ENCODE peak calls at places on chromosomes 11 and 22, in four cellular contexts. Z is esophagus squamous epithelium, V is transverse colon, U is right atrium auricular region. P is an unnamed sample.
A peak's percentile ranks its signal among the peaks of the same experiment; 100 is the strongest.

GRCh38 chr11:15793032-15793996 is 563.0 kb downstream of the SOX6 start:
- DNase-seq in Z (no peak), V (no peak), U (no peak), P (no peak)

GRCh38 chr11:16393335-16393734 is 37.0 kb upstream of the SOX6 start:
- DNase-seq in Z (no peak), V (no peak), U (no peak), P (no peak)

GRCh38 chr11:8229299-8230177 is 34.1 kb downstream of the LMO1 start:
- DNase-seq in Z (no peak), V (peak; percentile 68), U (no peak), P (no peak)

GRCh38 chr22:21047035-21047661 is 1.4 kb downstream of the LRRC74B start:
- DNase-seq in Z (no peak), V (no peak), U (no peak), P (no peak)

GRCh38 chr11:110955797-110956196 is 243.6 kb upstream of the ARHGAP20 start:
- DNase-seq in Z (no peak), V (no peak), U (no peak), P (no peak)

GRCh38 chr11:106581399-106581798 is 436.9 kb downstream of the GUCY1A2 start:
- DNase-seq in Z (no peak), V (no peak), U (no peak), P (no peak)

GRCh38 chr11:110513521-110514450 is 84.0 kb downstream of the FDX1 start:
- DNase-seq in Z (no peak), V (no peak), U (no peak), P (no peak)

GRCh38 chr11:76313913-76314740 is 66.8 kb downstream of the THAP12 start:
- DNase-seq in Z (no peak), V (no peak), U (no peak), P (no peak)

GRCh38 chr22:42880815-42881214 is 23.7 kb upstream of the ARFGAP3 start:
- DNase-seq in Z (no peak), V (no peak), U (no peak), P (no peak)
- TF ChIP-seq CTCF in Z (no peak), V (no peak), U (no peak), P (no peak)

GRCh38 chr11:103619480-103619879 is 417.0 kb upstream of the DDI1 start:
- DNase-seq in Z (no peak), V (no peak), U (no peak), P (no peak)
- TF ChIP-seq CTCF in Z (no peak), V (no peak), U (no peak), P (peak; percentile 12)

GRCh38 chr22:38494498-38494897 is 11.6 kb downstream of the DDX17 start:
- DNase-seq in Z (no peak), V (no peak), U (no peak), P (no peak)

GRCh38 chr22:38490915-38491314 is 15.2 kb downstream of the DDX17 start:
- DNase-seq in Z (no peak), V (peak; percentile 73), U (no peak), P (peak; percentile 61)

GRCh38 chr22:38497869-38498268 is 8.2 kb downstream of the DDX17 start:
- DNase-seq in Z (no peak), V (no peak), U (no peak), P (no peak)

GRCh38 chr22:38491707-38492348 is 14.3 kb downstream of the DDX17 start:
- DNase-seq in Z (no peak), V (no peak), U (no peak), P (no peak)

GRCh38 chr22:38494939-38495338 is 11.2 kb downstream of the DDX17 start:
- DNase-seq in Z (no peak), V (no peak), U (no peak), P (no peak)
- TF ChIP-seq CTCF in Z (no peak), V (no peak), U (no peak), P (no peak)

GRCh38 chr11:72685560-72686480 is 11.6 kb upstream of the PDE2A start:
- DNase-seq in Z (no peak), V (peak; percentile 35), U (peak; percentile 69), P (no peak)

GRCh38 chr11:72682238-72682872 is 8.1 kb upstream of the PDE2A start:
- DNase-seq in Z (no peak), V (no peak), U (no peak), P (no peak)

GRCh38 chr11:72686639-72687215 is 12.5 kb upstream of the PDE2A start:
- DNase-seq in Z (no peak), V (no peak), U (no peak), P (no peak)

GRCh38 chr11:72683782-72684200 is 9.6 kb upstream of the PDE2A start:
- DNase-seq in Z (no peak), V (peak; percentile 60), U (peak; percentile 78), P (peak; percentile 63)

GRCh38 chr11:72684236-72684912 is 10.2 kb upstream of the PDE2A start:
- DNase-seq in Z (no peak), V (peak; percentile 58), U (peak; percentile 89), P (no peak)
- TF ChIP-seq CTCF in Z (peak; percentile 27), V (peak; percentile 34), U (peak; percentile 40), P (peak; percentile 44)

DNA sequence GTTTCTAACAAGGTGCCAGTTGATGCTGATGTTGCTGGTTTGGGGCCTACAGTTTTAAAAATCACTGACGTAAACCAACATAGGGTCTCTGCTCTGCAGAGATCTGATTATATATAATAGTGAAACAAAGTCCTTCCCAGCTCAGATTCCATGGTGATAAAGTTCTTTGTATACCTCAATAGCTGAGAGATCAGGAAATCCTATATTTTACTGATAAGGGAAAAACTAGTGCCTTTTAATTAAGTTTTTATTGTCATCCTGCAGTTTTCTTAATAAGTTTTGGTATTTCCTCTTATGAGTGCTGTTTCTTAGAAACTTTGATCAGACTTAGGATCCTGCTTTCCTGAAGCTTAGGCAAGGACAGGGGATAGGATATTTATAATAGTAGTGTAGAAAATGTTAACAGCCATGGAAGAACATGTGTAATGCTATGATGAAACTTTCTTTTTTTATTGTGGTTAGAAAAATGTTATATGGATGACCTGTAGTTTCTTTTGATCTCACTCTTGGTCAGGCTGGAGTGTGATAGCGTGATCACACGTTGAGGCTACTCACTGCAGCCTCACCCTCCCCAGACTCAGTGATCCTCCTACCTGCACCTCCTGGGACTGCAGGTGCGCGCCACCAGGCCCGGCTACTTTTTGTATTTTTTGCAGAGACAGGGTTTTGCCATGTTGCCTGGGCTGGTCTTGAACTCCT is 14.1 kb downstream of the CAPRIN1 start:
- DNase-seq in Z (no peak), V (no peak), U (no peak), P (no peak)
- TF ChIP-seq CTCF in Z (no peak), V (no peak), U (no peak), P (no peak)

GRCh38 chr11:32487270-32487669 is 51.9 kb upstream of the WT1 start:
- DNase-seq in Z (no peak), V (no peak), U (no peak), P (no peak)
- TF ChIP-seq CTCF in Z (no peak), V (no peak), U (no peak), P (no peak)

GRCh38 chr11:10225553-10225952 is 68.5 kb downstream of the SBF2 start:
- DNase-seq in Z (no peak), V (no peak), U (no peak), P (no peak)

GRCh38 chr11:10222399-10222798 is 71.6 kb downstream of the SBF2 start:
- DNase-seq in Z (no peak), V (no peak), U (no peak), P (no peak)

GRCh38 chr11:10221342-10221741 is 72.7 kb downstream of the SBF2 start:
- DNase-seq in Z (no peak), V (no peak), U (no peak), P (no peak)
- TF ChIP-seq CTCF in Z (no peak), V (no peak), U (no peak), P (no peak)

DNA sequence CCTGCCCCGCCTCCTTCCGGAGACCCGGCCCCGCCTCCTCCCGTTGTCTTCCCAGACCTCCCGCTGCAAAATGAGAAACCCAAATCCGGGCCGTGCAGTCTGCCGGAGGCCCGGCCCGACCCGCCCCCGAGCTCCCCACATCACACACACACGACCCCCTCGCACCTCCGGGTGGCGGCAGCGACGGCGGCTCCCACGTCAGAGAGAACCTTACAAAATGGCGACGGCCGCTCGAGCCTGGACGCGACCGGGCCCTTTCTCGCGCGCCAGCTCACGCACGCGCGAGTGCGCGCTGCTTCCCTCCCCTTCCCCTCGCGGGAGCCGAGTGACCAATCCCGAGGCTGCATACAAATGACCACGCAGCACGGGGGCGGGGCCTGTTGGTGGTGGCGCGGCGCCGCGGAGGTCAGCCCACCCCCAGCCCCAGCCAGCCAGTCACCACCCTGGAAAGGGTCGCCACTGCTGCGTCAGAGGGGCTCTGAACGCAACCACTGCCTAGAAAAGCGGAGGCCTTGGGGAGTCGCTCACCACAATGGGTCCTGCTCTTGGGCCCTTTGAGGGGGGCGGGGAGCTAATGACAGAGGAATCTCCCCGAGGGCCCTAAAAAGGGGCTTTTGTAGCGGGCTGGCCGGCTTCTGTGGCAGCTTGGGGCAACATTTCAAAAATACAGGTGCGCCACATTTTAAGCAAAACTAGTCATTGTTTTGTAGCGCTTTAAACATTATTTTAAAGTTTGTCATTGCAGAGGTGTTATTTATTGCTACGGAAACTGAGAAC is at the start of gene RBM4B:
- DNase-seq in Z (peak; percentile 81), V (peak; percentile 97), U (peak; percentile 98), P (peak; percentile 97)
- TF ChIP-seq CTCF in Z (peak; percentile 13), V (no peak), U (no peak), P (no peak)